ENCODE peak calls at places on chromosomes 13 and 19, in nine cellular contexts. U is GOT3; H is NCI-H510A treated with DMSO at 0.1 percent for 48 hours; W is adrenal gland; C is right lobe of liver; A is activated T-cell treated with anti-CD3 and anti-CD28 coated beads for 4 hours; S is activated CD4-positive, CD25-positive, alpha-beta regulatory T cell treated with anti-CD3 and anti-CD28 coated beads, Interleukin-2, amount 50 U/mL, for 16 hours; G is iPS-NIHi11; D is mammary epithelial cell. N is an unnamed sample.
A peak's percentile ranks its signal among the peaks of the same experiment; 100 is the strongest.

GRCh38 chr19:623974-624373 is 9.4 kb downstream of the POLRMT start:
- DNase-seq in U (no peak), H (no peak), W (peak; percentile 76), C (no peak), A (no peak), S (no peak), G (peak; percentile 65), D (no peak), N (no peak)

GRCh38 chr13:62357887-62358645 is 942.4 kb upstream of the PCDH20 start:
- DNase-seq in U (no peak), H (no peak), W (no peak), C (no peak), A (no peak), S (no peak), G (peak; percentile 63), D (no peak), N (no peak)

GRCh38 chr13:32264407-32264806 is 50.8 kb downstream of the ZAR1L start:
- DNase-seq in U (no peak), H (no peak), W (peak; percentile 53), C (no peak), A (no peak), S (no peak), G (no peak), D (peak; percentile 56), N (no peak)

GRCh38 chr13:112617754-112618375 is 29.9 kb upstream of the TUBGCP3 start:
- DNase-seq in U (no peak), H (no peak), W (no peak), C (no peak), A (no peak), S (no peak), G (no peak), D (no peak), N (no peak)

GRCh38 chr13:102122147-102122546 is 279.7 kb downstream of the FGF14 start:
- DNase-seq in U (no peak), H (no peak), W (no peak), C (no peak), A (no peak), S (no peak), G (no peak), D (no peak), N (no peak)

GRCh38 chr19:32550666-32551065 is 30.3 kb upstream of the PDCD5 start:
- DNase-seq in U (no peak), H (no peak), W (no peak), C (no peak), A (no peak), S (no peak), G (no peak), D (no peak), N (no peak)

GRCh38 chr19:47309608-47310007 is at the start of gene C5AR1:
- DNase-seq in U (no peak), H (no peak), W (peak; percentile 51), C (peak; percentile 70), A (no peak), S (no peak), G (no peak), D (no peak), N (no peak)

GRCh38 chr19:50695251-50696064 is 24.1 kb downstream of the SHANK1 start:
- DNase-seq in U (no peak), H (no peak), W (no peak), C (no peak), A (no peak), S (no peak), G (peak; percentile 95), D (no peak), N (no peak)

GRCh38 chr13:24128112-24128511 is 32.4 kb upstream of the SPATA13 start:
- DNase-seq in U (no peak), H (no peak), W (no peak), C (no peak), A (no peak), S (no peak), G (no peak), D (no peak), N (no peak)

GRCh38 chr19:39046037-39046821 is 13.9 kb upstream of the FBXO27 start:
- DNase-seq in U (no peak), H (no peak), W (no peak), C (no peak), A (no peak), S (no peak), G (peak; percentile 26), D (no peak), N (no peak)

GRCh38 chr13:23899555-23899954 is 2.3 kb upstream of the C1QTNF9B start:
- DNase-seq in U (no peak), H (peak; percentile 15), W (peak; percentile 54), C (no peak), A (peak; percentile 17), S (no peak), G (no peak), D (peak; percentile 27), N (no peak)

GRCh38 chr13:83878691-83879410 is 3.4 kb downstream of the SLITRK1 start:
- DNase-seq in U (no peak), H (no peak), W (no peak), C (no peak), A (no peak), S (no peak), G (peak; percentile 32), D (no peak), N (no peak)

GRCh38 chr13:46648166-46648607 is 95.2 kb downstream of the LRCH1 start:
- DNase-seq in U (no peak), H (peak; percentile 3), W (peak; percentile 17), C (peak; percentile 71), A (no peak), S (no peak), G (no peak), D (peak; percentile 19), N (peak; percentile 57)

GRCh38 chr13:39210961-39211534 is 172.8 kb downstream of the NHLRC3 start:
- DNase-seq in U (no peak), H (no peak), W (no peak), C (no peak), A (no peak), S (no peak), G (no peak), D (peak; percentile 28), N (no peak)

GRCh38 chr19:15782211-15782610 is 5.2 kb upstream of the OR10H5 start:
- DNase-seq in U (no peak), H (no peak), W (no peak), C (no peak), A (no peak), S (no peak), G (no peak), D (no peak), N (no peak)

GRCh38 chr13:112905990-112906641 is 62.9 kb upstream of the MCF2L start:
- DNase-seq in U (no peak), H (peak; percentile 80), W (no peak), C (peak; percentile 44), A (no peak), S (no peak), G (peak; percentile 90), D (peak; percentile 61), N (no peak)

GRCh38 chr19:32359581-32359980 is 14.2 kb downstream of the ZNF507 start:
- DNase-seq in U (no peak), H (no peak), W (no peak), C (no peak), A (no peak), S (no peak), G (no peak), D (no peak), N (no peak)

GRCh38 chr13:112897603-112897955 is 71.4 kb upstream of the MCF2L start:
- DNase-seq in U (no peak), H (no peak), W (no peak), C (peak; percentile 45), A (no peak), S (no peak), G (no peak), D (no peak), N (no peak)

GRCh38 chr13:46663216-46663615 is 110.2 kb downstream of the LRCH1 start:
- DNase-seq in U (no peak), H (no peak), W (no peak), C (no peak), A (no peak), S (no peak), G (no peak), D (no peak), N (no peak)

GRCh38 chr13:114035583-114036501 is 62.0 kb upstream of the C13orf46 start:
- DNase-seq in U (no peak), H (no peak), W (peak; percentile 39), C (no peak), A (no peak), S (no peak), G (no peak), D (no peak), N (no peak)

GRCh38 chr13:28819046-28819747 is 942 bp upstream of the MTUS2 start:
- DNase-seq in U (no peak), H (peak; percentile 22), W (no peak), C (no peak), A (no peak), S (no peak), G (no peak), D (peak; percentile 26), N (no peak)

GRCh38 chr19:495440-496332 is 600 bp upstream of the MADCAM1 start:
- DNase-seq in U (no peak), H (no peak), W (peak; percentile 44), C (no peak), A (no peak), S (no peak), G (peak; percentile 78), D (no peak), N (no peak)

GRCh38 chr13:51614350-51614786 is 30.1 kb downstream of the WDFY2 start:
- DNase-seq in U (no peak), H (peak; percentile 36), W (peak; percentile 52), C (no peak), A (peak; percentile 23), S (no peak), G (no peak), D (no peak), N (no peak)

N was measured in mucosa of descending colon.